ENCODE peak calls at places on chromosomes 12 and 14, in eight cellular contexts. One of them, this sample, is unnamed.

GRCh38 chr12:98796745-98797144 is 151.7 kb downstream of the APAF1 start:
- DNase-seq in H9: no peak
- DNase-seq in stomach: no peak
- DNase-seq in fibroblast of lung: no peak
- DNase-seq in foreskin fibroblast: no peak
- DNase-seq in breast epithelium: no peak
- DNase-seq in WTC11: no peak
- DNase-seq in MCF 10A: no peak
- DNase-seq in this sample: no peak

GRCh38 chr12:95204141-95204866 is 13.0 kb downstream of the FGD6 start:
- DNase-seq in H9: peak
- DNase-seq in stomach: peak
- DNase-seq in fibroblast of lung: peak
- DNase-seq in foreskin fibroblast: peak
- DNase-seq in breast epithelium: peak
- DNase-seq in WTC11: peak
- DNase-seq in MCF 10A: peak
- DNase-seq in this sample: peak

GRCh38 chr12:123948401-123949117 is 24.1 kb downstream of the CCDC92 start:
- DNase-seq in H9: peak
- DNase-seq in stomach: no peak
- DNase-seq in fibroblast of lung: peak
- DNase-seq in foreskin fibroblast: no peak
- DNase-seq in breast epithelium: no peak
- DNase-seq in WTC11: no peak
- DNase-seq in MCF 10A: no peak
- DNase-seq in this sample: no peak

GRCh38 chr12:52050116-52050770 is 999 bp upstream of the NR4A1 start:
- DNase-seq in H9: peak
- DNase-seq in stomach: peak
- DNase-seq in fibroblast of lung: no peak
- DNase-seq in foreskin fibroblast: no peak
- DNase-seq in breast epithelium: no peak
- DNase-seq in WTC11: peak
- DNase-seq in MCF 10A: peak
- DNase-seq in this sample: no peak

GRCh38 chr12:25594376-25594775 is 41.3 kb upstream of the LMNTD1 start:
- DNase-seq in H9: no peak
- DNase-seq in stomach: no peak
- DNase-seq in fibroblast of lung: no peak
- DNase-seq in foreskin fibroblast: no peak
- DNase-seq in breast epithelium: no peak
- DNase-seq in WTC11: no peak
- DNase-seq in MCF 10A: no peak
- DNase-seq in this sample: no peak

GRCh38 chr12:24719293-24719721 is 229.6 kb downstream of the BCAT1 start:
- DNase-seq in H9: no peak
- DNase-seq in stomach: no peak
- DNase-seq in fibroblast of lung: peak
- DNase-seq in foreskin fibroblast: peak
- DNase-seq in breast epithelium: no peak
- DNase-seq in WTC11: no peak
- DNase-seq in MCF 10A: peak
- DNase-seq in this sample: peak

GRCh38 chr12:3168775-3169221 is 91.6 kb downstream of the TSPAN9 start:
- DNase-seq in H9: no peak
- DNase-seq in stomach: no peak
- DNase-seq in fibroblast of lung: peak
- DNase-seq in foreskin fibroblast: peak
- DNase-seq in breast epithelium: peak
- DNase-seq in WTC11: no peak
- DNase-seq in MCF 10A: peak
- DNase-seq in this sample: peak

GRCh38 chr12:127263621-127264020 is 1003.3 kb upstream of the TMEM132C start:
- DNase-seq in H9: no peak
- DNase-seq in stomach: no peak
- DNase-seq in fibroblast of lung: peak
- DNase-seq in foreskin fibroblast: peak
- DNase-seq in breast epithelium: no peak
- DNase-seq in WTC11: no peak
- DNase-seq in MCF 10A: no peak
- DNase-seq in this sample: no peak

GRCh38 chr12:6613015-6613775 is 6.0 kb upstream of the CHD4 start:
- DNase-seq in H9: peak
- DNase-seq in stomach: peak
- DNase-seq in fibroblast of lung: peak
- DNase-seq in foreskin fibroblast: peak
- DNase-seq in breast epithelium: peak
- DNase-seq in WTC11: peak
- DNase-seq in MCF 10A: peak
- DNase-seq in this sample: peak

GRCh38 chr12:99984271-99985128 is at the start of gene ANKS1B:
- DNase-seq in H9: peak
- DNase-seq in stomach: peak
- DNase-seq in fibroblast of lung: peak
- DNase-seq in foreskin fibroblast: peak
- DNase-seq in breast epithelium: no peak
- DNase-seq in WTC11: peak
- DNase-seq in MCF 10A: peak
- DNase-seq in this sample: peak

GRCh38 chr14:105228562-105228961 is 19.8 kb upstream of the BTBD6 start:
- DNase-seq in H9: no peak
- DNase-seq in stomach: no peak
- DNase-seq in fibroblast of lung: no peak
- DNase-seq in foreskin fibroblast: no peak
- DNase-seq in breast epithelium: no peak
- DNase-seq in WTC11: no peak
- DNase-seq in MCF 10A: no peak
- DNase-seq in this sample: no peak

GRCh38 chr14:20469890-20470858 is 968 bp downstream of the PNP start:
- DNase-seq in H9: peak
- DNase-seq in stomach: peak
- DNase-seq in fibroblast of lung: peak
- DNase-seq in foreskin fibroblast: peak
- DNase-seq in breast epithelium: no peak
- DNase-seq in WTC11: no peak
- DNase-seq in MCF 10A: peak
- DNase-seq in this sample: peak

GRCh38 chr12:121709478-121709890 is 3.1 kb upstream of the TMEM120B start:
- DNase-seq in H9: no peak
- DNase-seq in stomach: no peak
- DNase-seq in fibroblast of lung: peak
- DNase-seq in foreskin fibroblast: no peak
- DNase-seq in breast epithelium: no peak
- DNase-seq in WTC11: no peak
- DNase-seq in MCF 10A: peak
- DNase-seq in this sample: no peak

GRCh38 chr12:46650688-46651087 is 175.1 kb downstream of the SLC38A4 start:
- DNase-seq in H9: no peak
- DNase-seq in stomach: no peak
- DNase-seq in fibroblast of lung: no peak
- DNase-seq in foreskin fibroblast: no peak
- DNase-seq in breast epithelium: no peak
- DNase-seq in WTC11: no peak
- DNase-seq in MCF 10A: no peak
- DNase-seq in this sample: no peak

GRCh38 chr12:106074706-106075392 is 63.9 kb downstream of the NUAK1 start:
- DNase-seq in H9: no peak
- DNase-seq in stomach: no peak
- DNase-seq in fibroblast of lung: peak
- DNase-seq in foreskin fibroblast: no peak
- DNase-seq in breast epithelium: no peak
- DNase-seq in WTC11: no peak
- DNase-seq in MCF 10A: no peak
- DNase-seq in this sample: no peak

GRCh38 chr14:103296007-103296406 is 38.0 kb upstream of the EIF5 start:
- DNase-seq in H9: no peak
- DNase-seq in stomach: no peak
- DNase-seq in fibroblast of lung: peak
- DNase-seq in foreskin fibroblast: peak
- DNase-seq in breast epithelium: no peak
- DNase-seq in WTC11: no peak
- DNase-seq in MCF 10A: peak
- DNase-seq in this sample: no peak

GRCh38 chr12:12004524-12004923 is 66.2 kb upstream of the BCL2L14 start:
- DNase-seq in H9: no peak
- DNase-seq in stomach: no peak
- DNase-seq in fibroblast of lung: no peak
- DNase-seq in foreskin fibroblast: no peak
- DNase-seq in breast epithelium: no peak
- DNase-seq in WTC11: no peak
- DNase-seq in MCF 10A: no peak
- DNase-seq in this sample: no peak

GRCh38 chr12:6699989-6700645 is 498 bp downstream of the PIANP start:
- DNase-seq in H9: peak
- DNase-seq in stomach: no peak
- DNase-seq in fibroblast of lung: no peak
- DNase-seq in foreskin fibroblast: no peak
- DNase-seq in breast epithelium: no peak
- DNase-seq in WTC11: peak
- DNase-seq in MCF 10A: no peak
- DNase-seq in this sample: no peak

GRCh38 chr12:102539651-102540553 is 59.5 kb upstream of the IGF1 start:
- DNase-seq in H9: no peak
- DNase-seq in stomach: no peak
- DNase-seq in fibroblast of lung: peak
- DNase-seq in foreskin fibroblast: peak
- DNase-seq in breast epithelium: no peak
- DNase-seq in WTC11: no peak
- DNase-seq in MCF 10A: peak
- DNase-seq in this sample: peak

GRCh38 chr14:51880810-51881580 is 20.6 kb downstream of the GNG2 start:
- DNase-seq in H9: no peak
- DNase-seq in stomach: no peak
- DNase-seq in fibroblast of lung: peak
- DNase-seq in foreskin fibroblast: no peak
- DNase-seq in breast epithelium: no peak
- DNase-seq in WTC11: no peak
- DNase-seq in MCF 10A: no peak
- DNase-seq in this sample: no peak

GRCh38 chr14:36717363-36717762 is 55.7 kb downstream of the PAX9 start:
- DNase-seq in H9: peak
- DNase-seq in stomach: no peak
- DNase-seq in fibroblast of lung: no peak
- DNase-seq in foreskin fibroblast: no peak
- DNase-seq in breast epithelium: no peak
- DNase-seq in WTC11: peak
- DNase-seq in MCF 10A: no peak
- DNase-seq in this sample: no peak

GRCh38 chr14:54893151-54893760 is 9.4 kb downstream of the GCH1 start:
- DNase-seq in H9: no peak
- DNase-seq in stomach: no peak
- DNase-seq in fibroblast of lung: peak
- DNase-seq in foreskin fibroblast: peak
- DNase-seq in breast epithelium: no peak
- DNase-seq in WTC11: no peak
- DNase-seq in MCF 10A: peak
- DNase-seq in this sample: peak

DNA sequence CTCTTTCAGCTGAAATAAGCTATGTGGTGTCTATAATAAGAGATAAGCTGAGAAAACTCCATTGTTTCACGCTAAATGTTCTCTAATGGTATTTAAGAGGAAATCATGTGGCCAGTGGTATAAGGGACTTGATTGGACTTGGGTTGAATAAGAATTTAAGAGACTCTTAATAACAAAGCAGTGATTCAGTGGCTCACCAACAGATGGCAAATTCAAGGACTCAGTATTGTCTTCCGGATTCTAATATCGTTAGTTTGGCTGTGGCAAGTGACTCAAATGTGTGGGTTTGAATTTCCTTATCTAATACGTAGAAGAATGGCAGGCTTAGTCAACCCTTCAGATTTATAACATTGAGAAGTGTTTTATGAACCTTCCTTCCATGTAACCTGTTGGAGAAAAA is 49.1 kb upstream of the KCNH3 start:
- DNase-seq in H9: no peak
- DNase-seq in stomach: no peak
- DNase-seq in fibroblast of lung: peak
- DNase-seq in foreskin fibroblast: no peak
- DNase-seq in breast epithelium: no peak
- DNase-seq in WTC11: no peak
- DNase-seq in MCF 10A: no peak
- DNase-seq in this sample: peak
- TF ChIP-seq CTCF in H9: peak
- TF ChIP-seq CTCF in stomach: no peak
- TF ChIP-seq CTCF in fibroblast of lung: no peak
- TF ChIP-seq CTCF in foreskin fibroblast: no peak
- TF ChIP-seq CTCF in breast epithelium: no peak
- TF ChIP-seq CTCF in WTC11: no peak
- TF ChIP-seq CTCF in MCF 10A: no peak
- TF ChIP-seq CTCF in this sample: no peak

GRCh38 chr12:58833844-58834243 is 86.5 kb downstream of the LRIG3 start:
- DNase-seq in H9: no peak
- DNase-seq in stomach: no peak
- DNase-seq in fibroblast of lung: no peak
- DNase-seq in foreskin fibroblast: no peak
- DNase-seq in breast epithelium: no peak
- DNase-seq in WTC11: no peak
- DNase-seq in MCF 10A: peak
- DNase-seq in this sample: no peak
- TF ChIP-seq CTCF in H9: no peak
- TF ChIP-seq CTCF in stomach: no peak
- TF ChIP-seq CTCF in fibroblast of lung: no peak
- TF ChIP-seq CTCF in foreskin fibroblast: no peak
- TF ChIP-seq CTCF in breast epithelium: no peak
- TF ChIP-seq CTCF in WTC11: no peak
- TF ChIP-seq CTCF in MCF 10A: no peak
- TF ChIP-seq CTCF in this sample: no peak

DNA sequence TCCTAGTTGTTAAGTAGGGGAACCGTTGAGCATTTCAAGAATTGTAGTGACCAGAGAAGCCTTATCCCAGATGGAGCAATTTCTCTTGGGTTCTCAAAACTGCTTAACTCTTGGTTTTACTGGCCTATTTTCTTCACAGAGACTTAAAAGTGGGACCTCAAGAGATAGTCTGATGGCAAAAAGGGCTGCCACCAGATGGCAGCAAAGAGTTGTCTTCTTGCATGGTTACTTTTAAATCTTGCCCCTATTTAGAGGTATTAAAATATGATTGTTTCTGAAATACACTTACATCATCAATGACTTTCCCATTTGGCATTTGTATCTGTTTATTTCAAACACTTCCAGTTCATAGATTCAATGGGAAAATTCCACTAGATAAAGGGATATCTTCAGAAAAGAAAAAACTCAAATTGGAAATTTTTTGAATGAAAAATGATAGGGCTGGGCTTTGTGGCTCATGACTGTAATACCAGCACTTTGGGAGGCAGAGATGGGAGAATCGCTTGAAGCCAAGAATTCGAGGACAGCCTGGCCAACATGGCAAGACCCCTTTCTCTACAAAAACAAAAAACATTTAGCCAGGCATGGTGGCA is 69.9 kb upstream of the CNTN1 start:
- DNase-seq in H9: peak
- DNase-seq in stomach: peak
- DNase-seq in fibroblast of lung: peak
- DNase-seq in foreskin fibroblast: peak
- DNase-seq in breast epithelium: peak
- DNase-seq in WTC11: peak
- DNase-seq in MCF 10A: peak
- DNase-seq in this sample: peak
- TF ChIP-seq CTCF in H9: peak
- TF ChIP-seq CTCF in stomach: peak
- TF ChIP-seq CTCF in fibroblast of lung: peak
- TF ChIP-seq CTCF in foreskin fibroblast: peak
- TF ChIP-seq CTCF in breast epithelium: peak
- TF ChIP-seq CTCF in WTC11: peak
- TF ChIP-seq CTCF in MCF 10A: peak
- TF ChIP-seq CTCF in this sample: peak

GRCh38 chr12:103965590-103966407 is at the start of gene TDG:
- DNase-seq in H9: peak
- DNase-seq in stomach: peak
- DNase-seq in fibroblast of lung: peak
- DNase-seq in foreskin fibroblast: peak
- DNase-seq in breast epithelium: peak
- DNase-seq in WTC11: peak
- DNase-seq in MCF 10A: peak
- DNase-seq in this sample: peak
- TF ChIP-seq CTCF in H9: no peak
- TF ChIP-seq CTCF in stomach: no peak
- TF ChIP-seq CTCF in fibroblast of lung: no peak
- TF ChIP-seq CTCF in foreskin fibroblast: no peak
- TF ChIP-seq CTCF in breast epithelium: no peak
- TF ChIP-seq CTCF in WTC11: no peak
- TF ChIP-seq CTCF in MCF 10A: peak
- TF ChIP-seq CTCF in this sample: peak